ENCODE peak calls at places on chromosome 21, in ten cellular contexts. One of them, this sample, is unnamed. For H3K9me3, the result is how much of the 10 kb centered on the place peaks cover.

GRCh38 chr21:21200103-21200938 is 202.1 kb downstream of the NCAM2 start:
- DNase-seq in CD8-positive, alpha-beta T cell: no peak
- DNase-seq in mammary epithelial cell: no peak
- DNase-seq in OCI-LY7: no peak
- DNase-seq in adrenal gland: peak
- DNase-seq in endothelial cell of umbilical vein: peak
- DNase-seq in PC-9: peak
- DNase-seq in tibial nerve: peak
- DNase-seq in heart left ventricle: peak
- DNase-seq in fibroblast of lung: peak
- DNase-seq in this sample: no peak

GRCh38 chr21:45945066-45945867 is 36.3 kb upstream of the COL6A1 start:
- DNase-seq in CD8-positive, alpha-beta T cell: no peak
- DNase-seq in mammary epithelial cell: no peak
- DNase-seq in OCI-LY7: no peak
- DNase-seq in adrenal gland: no peak
- DNase-seq in endothelial cell of umbilical vein: no peak
- DNase-seq in PC-9: no peak
- DNase-seq in tibial nerve: no peak
- DNase-seq in heart left ventricle: peak
- DNase-seq in fibroblast of lung: no peak
- DNase-seq in this sample: no peak

GRCh38 chr21:32329331-32329730 is 30.7 kb downstream of the MRAP start:
- DNase-seq in CD8-positive, alpha-beta T cell: no peak
- DNase-seq in mammary epithelial cell: no peak
- DNase-seq in OCI-LY7: no peak
- DNase-seq in adrenal gland: peak
- DNase-seq in endothelial cell of umbilical vein: peak
- DNase-seq in PC-9: no peak
- DNase-seq in tibial nerve: no peak
- DNase-seq in heart left ventricle: no peak
- DNase-seq in fibroblast of lung: peak
- DNase-seq in this sample: no peak

GRCh38 chr21:45910548-45911221 is 70.9 kb upstream of the COL6A1 start:
- DNase-seq in CD8-positive, alpha-beta T cell: no peak
- DNase-seq in mammary epithelial cell: no peak
- DNase-seq in OCI-LY7: no peak
- DNase-seq in adrenal gland: no peak
- DNase-seq in endothelial cell of umbilical vein: no peak
- DNase-seq in PC-9: no peak
- DNase-seq in tibial nerve: no peak
- DNase-seq in heart left ventricle: peak
- DNase-seq in fibroblast of lung: no peak
- DNase-seq in this sample: no peak

GRCh38 chr21:26717146-26717739 is 128.0 kb downstream of the ADAMTS1 start:
- DNase-seq in CD8-positive, alpha-beta T cell: no peak
- DNase-seq in mammary epithelial cell: peak
- DNase-seq in OCI-LY7: peak
- DNase-seq in adrenal gland: no peak
- DNase-seq in endothelial cell of umbilical vein: peak
- DNase-seq in PC-9: no peak
- DNase-seq in tibial nerve: no peak
- DNase-seq in heart left ventricle: no peak
- DNase-seq in fibroblast of lung: no peak
- DNase-seq in this sample: no peak

GRCh38 chr21:36788116-36788515 is 89.2 kb downstream of the SIM2 start:
- DNase-seq in CD8-positive, alpha-beta T cell: no peak
- DNase-seq in mammary epithelial cell: no peak
- DNase-seq in OCI-LY7: no peak
- DNase-seq in adrenal gland: no peak
- DNase-seq in endothelial cell of umbilical vein: no peak
- DNase-seq in PC-9: peak
- DNase-seq in tibial nerve: no peak
- DNase-seq in heart left ventricle: no peak
- DNase-seq in fibroblast of lung: no peak
- DNase-seq in this sample: no peak

GRCh38 chr21:35046880-35047229 is 2.2 kb downstream of the RUNX1 start:
- DNase-seq in CD8-positive, alpha-beta T cell: no peak
- DNase-seq in mammary epithelial cell: no peak
- DNase-seq in OCI-LY7: no peak
- DNase-seq in adrenal gland: no peak
- DNase-seq in endothelial cell of umbilical vein: no peak
- DNase-seq in PC-9: peak
- DNase-seq in tibial nerve: no peak
- DNase-seq in heart left ventricle: peak
- DNase-seq in fibroblast of lung: peak
- DNase-seq in this sample: peak

GRCh38 chr21:25834376-25834775 is 99.6 kb downstream of the GABPA start:
- DNase-seq in CD8-positive, alpha-beta T cell: no peak
- DNase-seq in mammary epithelial cell: peak
- DNase-seq in OCI-LY7: no peak
- DNase-seq in adrenal gland: no peak
- DNase-seq in endothelial cell of umbilical vein: no peak
- DNase-seq in PC-9: no peak
- DNase-seq in tibial nerve: no peak
- DNase-seq in heart left ventricle: no peak
- DNase-seq in fibroblast of lung: peak
- DNase-seq in this sample: no peak

GRCh38 chr21:42255038-42255601 is 36.2 kb downstream of the ABCG1 start:
- DNase-seq in CD8-positive, alpha-beta T cell: no peak
- DNase-seq in mammary epithelial cell: no peak
- DNase-seq in OCI-LY7: peak
- DNase-seq in adrenal gland: no peak
- DNase-seq in endothelial cell of umbilical vein: no peak
- DNase-seq in PC-9: no peak
- DNase-seq in tibial nerve: no peak
- DNase-seq in heart left ventricle: no peak
- DNase-seq in fibroblast of lung: no peak
- DNase-seq in this sample: no peak

DNA sequence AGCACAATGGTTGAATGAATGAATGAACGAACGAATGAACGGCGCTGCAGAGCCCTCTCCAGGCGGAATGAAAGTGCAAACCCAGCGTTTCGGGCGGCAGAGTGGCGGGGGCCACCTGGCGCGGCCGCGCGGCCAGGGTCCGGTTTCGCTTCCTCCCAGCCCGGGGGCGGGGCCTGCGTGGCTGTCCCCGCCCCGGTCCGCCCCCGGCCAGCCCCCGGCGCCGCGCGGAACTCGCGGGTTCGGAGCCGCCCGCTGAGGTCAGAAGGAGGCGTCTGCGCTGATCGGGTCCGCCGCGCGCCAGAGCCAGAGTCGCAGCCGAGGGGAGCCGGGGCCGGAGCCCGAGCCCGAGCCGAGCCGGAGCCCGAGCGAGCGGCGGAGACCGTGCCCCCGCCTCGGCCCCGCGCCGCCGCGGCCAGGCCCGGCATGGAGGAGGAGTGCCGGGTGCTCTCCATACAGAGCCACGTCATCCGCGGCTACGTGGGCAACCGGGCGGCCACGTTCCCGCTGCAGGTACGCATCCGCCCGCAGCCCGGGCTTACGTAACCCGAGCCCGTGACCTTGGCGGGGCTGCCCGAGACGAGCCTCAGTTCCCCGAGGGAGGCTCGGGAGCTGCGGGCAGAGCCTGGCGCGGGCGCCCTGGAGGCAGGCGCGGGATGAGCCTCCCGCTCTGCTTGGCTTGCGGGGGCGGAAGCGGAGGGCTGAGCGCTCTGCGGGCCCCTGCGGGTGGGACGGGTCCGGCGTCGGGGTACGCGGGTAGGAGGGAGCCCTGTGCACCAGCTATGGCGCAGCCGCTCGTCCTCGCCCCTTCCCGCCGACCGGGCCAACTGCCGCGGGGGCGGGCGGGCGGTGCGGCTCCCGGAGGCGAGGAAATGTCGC is at the start of gene PDXK:
- DNase-seq in CD8-positive, alpha-beta T cell: peak
- DNase-seq in mammary epithelial cell: peak
- DNase-seq in OCI-LY7: peak
- DNase-seq in adrenal gland: peak
- DNase-seq in endothelial cell of umbilical vein: peak
- DNase-seq in PC-9: peak
- DNase-seq in tibial nerve: peak
- DNase-seq in heart left ventricle: peak
- DNase-seq in fibroblast of lung: peak
- DNase-seq in this sample: peak
- TF ChIP-seq CTCF in CD8-positive, alpha-beta T cell: no peak
- TF ChIP-seq CTCF in mammary epithelial cell: no peak
- TF ChIP-seq CTCF in OCI-LY7: peak
- TF ChIP-seq CTCF in adrenal gland: no peak
- TF ChIP-seq CTCF in endothelial cell of umbilical vein: no peak
- TF ChIP-seq CTCF in PC-9: no peak
- TF ChIP-seq CTCF in tibial nerve: no peak
- TF ChIP-seq CTCF in heart left ventricle: no peak
- TF ChIP-seq CTCF in fibroblast of lung: no peak
- TF ChIP-seq CTCF in this sample: no peak

GRCh38 chr21:7947422-7947821 is 2574.0 kb upstream of the TPTE start:
- DNase-seq in CD8-positive, alpha-beta T cell: no peak
- DNase-seq in mammary epithelial cell: no peak
- DNase-seq in OCI-LY7: no peak
- DNase-seq in adrenal gland: no peak
- DNase-seq in endothelial cell of umbilical vein: no peak
- DNase-seq in PC-9: no peak
- DNase-seq in tibial nerve: no peak
- DNase-seq in heart left ventricle: no peak
- DNase-seq in fibroblast of lung: no peak
- DNase-seq in this sample: no peak
- H3K9me3 ChIP-seq in CD8-positive, alpha-beta T cell: half or more
- H3K9me3 ChIP-seq in mammary epithelial cell: half or more
- H3K9me3 ChIP-seq in OCI-LY7: half or more
- H3K9me3 ChIP-seq in adrenal gland: under half
- H3K9me3 ChIP-seq in endothelial cell of umbilical vein: half or more
- H3K9me3 ChIP-seq in PC-9: half or more
- H3K9me3 ChIP-seq in tibial nerve: under half
- H3K9me3 ChIP-seq in heart left ventricle: half or more
- H3K9me3 ChIP-seq in fibroblast of lung: under half
- H3K9me3 ChIP-seq in this sample: under half

GRCh38 chr21:39503138-39503762 is 51.5 kb downstream of the SH3BGR start:
- DNase-seq in CD8-positive, alpha-beta T cell: no peak
- DNase-seq in mammary epithelial cell: no peak
- DNase-seq in OCI-LY7: no peak
- DNase-seq in adrenal gland: no peak
- DNase-seq in endothelial cell of umbilical vein: no peak
- DNase-seq in PC-9: no peak
- DNase-seq in tibial nerve: no peak
- DNase-seq in heart left ventricle: no peak
- DNase-seq in fibroblast of lung: no peak
- DNase-seq in this sample: no peak
- TF ChIP-seq CTCF in CD8-positive, alpha-beta T cell: no peak
- TF ChIP-seq CTCF in mammary epithelial cell: no peak
- TF ChIP-seq CTCF in OCI-LY7: no peak
- TF ChIP-seq CTCF in adrenal gland: no peak
- TF ChIP-seq CTCF in endothelial cell of umbilical vein: no peak
- TF ChIP-seq CTCF in PC-9: no peak
- TF ChIP-seq CTCF in tibial nerve: no peak
- TF ChIP-seq CTCF in heart left ventricle: no peak
- TF ChIP-seq CTCF in fibroblast of lung: no peak
- TF ChIP-seq CTCF in this sample: no peak

GRCh38 chr21:44626262-44626661 is 631 bp upstream of the KRTAP10-9 start:
- DNase-seq in CD8-positive, alpha-beta T cell: no peak
- DNase-seq in mammary epithelial cell: no peak
- DNase-seq in OCI-LY7: no peak
- DNase-seq in adrenal gland: no peak
- DNase-seq in endothelial cell of umbilical vein: no peak
- DNase-seq in PC-9: no peak
- DNase-seq in tibial nerve: no peak
- DNase-seq in heart left ventricle: no peak
- DNase-seq in fibroblast of lung: no peak
- DNase-seq in this sample: peak

GRCh38 chr21:44628707-44629391 is 2.0 kb downstream of the KRTAP10-9 start:
- DNase-seq in CD8-positive, alpha-beta T cell: no peak
- DNase-seq in mammary epithelial cell: no peak
- DNase-seq in OCI-LY7: no peak
- DNase-seq in adrenal gland: no peak
- DNase-seq in endothelial cell of umbilical vein: no peak
- DNase-seq in PC-9: no peak
- DNase-seq in tibial nerve: no peak
- DNase-seq in heart left ventricle: no peak
- DNase-seq in fibroblast of lung: no peak
- DNase-seq in this sample: no peak

GRCh38 chr21:44623575-44623974 is 3.3 kb upstream of the KRTAP10-9 start:
- DNase-seq in CD8-positive, alpha-beta T cell: no peak
- DNase-seq in mammary epithelial cell: no peak
- DNase-seq in OCI-LY7: no peak
- DNase-seq in adrenal gland: no peak
- DNase-seq in endothelial cell of umbilical vein: no peak
- DNase-seq in PC-9: no peak
- DNase-seq in tibial nerve: no peak
- DNase-seq in heart left ventricle: no peak
- DNase-seq in fibroblast of lung: no peak
- DNase-seq in this sample: no peak

GRCh38 chr21:44625756-44626155 is 1.1 kb upstream of the KRTAP10-9 start:
- DNase-seq in CD8-positive, alpha-beta T cell: no peak
- DNase-seq in mammary epithelial cell: no peak
- DNase-seq in OCI-LY7: no peak
- DNase-seq in adrenal gland: no peak
- DNase-seq in endothelial cell of umbilical vein: no peak
- DNase-seq in PC-9: no peak
- DNase-seq in tibial nerve: no peak
- DNase-seq in heart left ventricle: no peak
- DNase-seq in fibroblast of lung: no peak
- DNase-seq in this sample: no peak

DNA sequence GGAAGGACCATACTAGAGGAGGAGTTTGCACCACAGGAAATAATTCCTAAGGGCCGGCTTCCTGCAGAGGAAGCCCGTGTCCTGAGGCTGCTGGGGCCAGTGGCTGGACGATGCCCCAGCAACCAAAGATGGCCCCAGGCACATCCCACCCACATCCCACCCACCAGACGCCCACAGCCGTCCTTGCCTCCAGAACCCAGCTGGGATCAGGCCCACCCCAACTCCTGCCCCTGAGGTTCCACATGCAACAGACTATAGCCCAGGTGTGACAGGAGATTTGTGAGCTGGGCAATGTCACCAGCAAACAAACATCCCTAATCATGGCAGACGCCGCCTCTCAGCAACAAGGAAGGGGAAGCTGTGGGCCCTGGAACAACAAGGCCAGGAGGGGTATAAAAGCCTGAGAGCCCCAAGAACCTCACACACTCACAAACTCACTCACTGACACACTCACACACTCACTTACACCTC is at the start of gene KRTAP10-9:
- DNase-seq in CD8-positive, alpha-beta T cell: no peak
- DNase-seq in mammary epithelial cell: no peak
- DNase-seq in OCI-LY7: no peak
- DNase-seq in adrenal gland: no peak
- DNase-seq in endothelial cell of umbilical vein: no peak
- DNase-seq in PC-9: no peak
- DNase-seq in tibial nerve: no peak
- DNase-seq in heart left ventricle: no peak
- DNase-seq in fibroblast of lung: no peak
- DNase-seq in this sample: peak
- H3K9me3 ChIP-seq in CD8-positive, alpha-beta T cell: under half
- H3K9me3 ChIP-seq in mammary epithelial cell: under half
- H3K9me3 ChIP-seq in OCI-LY7: under half
- H3K9me3 ChIP-seq in adrenal gland: under half
- H3K9me3 ChIP-seq in endothelial cell of umbilical vein: under half
- H3K9me3 ChIP-seq in PC-9: under half
- H3K9me3 ChIP-seq in tibial nerve: under half
- H3K9me3 ChIP-seq in heart left ventricle: under half
- H3K9me3 ChIP-seq in fibroblast of lung: under half
- H3K9me3 ChIP-seq in this sample: half or more

This sample was measured in spleen.